ENCODE peak calls at places on chromosomes 5 and 9, in four cellular contexts. G is K562, S is HCT116, W is HepG2. K is an unnamed sample. For H3K36me3, the result is how much of the 10 kb centered on the place peaks cover.

GRCh38 chr9:14887149-14887548 is 23.1 kb downstream of the FREM1 start:
- DNase-seq in G (no peak), W (no peak), S (no peak), K (no peak)

GRCh38 chr9:18969095-18969494 is 63.9 kb downstream of the SAXO1 start:
- DNase-seq in S (no peak), G (no peak), W (no peak), K (no peak)

GRCh38 chr5:138601444-138601843 is 26.2 kb upstream of the HSPA9 start:
- DNase-seq in S (no peak), G (no peak), W (no peak), K (peak)

GRCh38 chr5:157744055-157745011 is 821 bp downstream of the LSM11 start:
- DNase-seq in W (no peak), S (no peak), G (peak), K (no peak)

GRCh38 chr5:145925353-145925752 is 11.0 kb upstream of the SH3RF2 start:
- DNase-seq in S (no peak), W (no peak), G (no peak), K (no peak)

GRCh38 chr5:93348231-93348630 is 232.8 kb downstream of the NR2F1-AS1 start:
- DNase-seq in W (no peak), S (no peak), G (no peak), K (no peak)

GRCh38 chr5:146828385-146828784 is 50.2 kb downstream of the PPP2R2B start:
- DNase-seq in S (no peak), W (no peak), G (no peak), K (no peak)

GRCh38 chr5:17154211-17154996 is 63.0 kb upstream of the BASP1 start:
- DNase-seq in S (no peak), W (no peak), G (no peak), K (peak)

GRCh38 chr9:104984994-104985393 is 57.0 kb upstream of the ABCA1 start:
- DNase-seq in G (no peak), W (no peak), S (no peak), K (no peak)

GRCh38 chr9:98007251-98007928 is 24.2 kb downstream of the ANP32B start:
- DNase-seq in W (peak), S (no peak), G (no peak), K (no peak)

GRCh38 chr5:131194725-131195124 is 24.0 kb downstream of the LYRM7 start:
- DNase-seq in G (no peak), S (no peak), W (no peak), K (no peak)

GRCh38 chr5:144812770-144813169 is 642.1 kb downstream of the KCTD16 start:
- DNase-seq in G (no peak), W (no peak), S (no peak), K (no peak)

GRCh38 chr9:93826209-93826608 is 128.9 kb downstream of the BARX1 start:
- DNase-seq in W (no peak), G (peak), S (no peak), K (no peak)

GRCh38 chr5:173735691-173736090 is 119.2 kb upstream of the BOD1 start:
- DNase-seq in S (no peak), W (no peak), G (no peak), K (no peak)

GRCh38 chr5:150703767-150704166 is 2.9 kb upstream of the RBM22 start:
- DNase-seq in S (no peak), W (no peak), G (no peak), K (no peak)

GRCh38 chr5:98585661-98586310 is 187.7 kb upstream of the RGMB start:
- DNase-seq in G (no peak), W (no peak), S (no peak), K (no peak)

GRCh38 chr5:127619908-127620479 is 28.9 kb upstream of the CTXN3 start:
- DNase-seq in G (no peak), S (no peak), W (no peak), K (no peak)
- TF ChIP-seq TCF7L2 in G (no peak), S (no peak), W (no peak), K (no peak)

GRCh38 chr5:67816456-67816855 is 399.1 kb upstream of the PIK3R1 start:
- DNase-seq in W (no peak), S (no peak), G (no peak), K (no peak)

GRCh38 chr5:67813879-67814539 is 401.5 kb upstream of the PIK3R1 start:
- DNase-seq in W (no peak), S (no peak), G (no peak), K (no peak)

GRCh38 chr5:67817652-67818051 is 397.9 kb upstream of the PIK3R1 start:
- DNase-seq in S (no peak), W (no peak), G (no peak), K (no peak)

GRCh38 chr5:67814569-67815311 is 400.8 kb upstream of the PIK3R1 start:
- DNase-seq in S (no peak), W (no peak), G (no peak), K (no peak)

GRCh38 chr5:67815455-67816391 is 399.8 kb upstream of the PIK3R1 start:
- DNase-seq in S (no peak), W (peak), G (no peak), K (no peak)
- H3K27ac ChIP-seq in S (no peak), W (peak), G (peak), K (no peak)

GRCh38 chr5:643811-644271 is 31.7 kb downstream of the CEP72 start:
- DNase-seq in G (no peak), W (no peak), S (no peak), K (no peak)
- H3K36me3 ChIP-seq in G (half or more), W (half or more), S (under half), K (under half)

GRCh38 chr5:119427052-119427451 is 25.2 kb upstream of the HSD17B4 start:
- DNase-seq in G (no peak), W (no peak), S (no peak), K (no peak)
- TF ChIP-seq TCF7L2 in G (no peak), W (no peak), S (no peak), K (no peak)

GRCh38 chr5:107670927-107671741 is at the start of gene EFNA5:
- DNase-seq in S (peak), W (no peak), G (no peak), K (no peak)
- H3K27ac ChIP-seq in S (no peak), W (no peak), G (no peak), K (peak)

GRCh38 chr9:127437497-127438264 is 13.5 kb downstream of the ZNF79 start:
- DNase-seq in S (no peak), W (no peak), G (no peak), K (no peak)

DNA sequence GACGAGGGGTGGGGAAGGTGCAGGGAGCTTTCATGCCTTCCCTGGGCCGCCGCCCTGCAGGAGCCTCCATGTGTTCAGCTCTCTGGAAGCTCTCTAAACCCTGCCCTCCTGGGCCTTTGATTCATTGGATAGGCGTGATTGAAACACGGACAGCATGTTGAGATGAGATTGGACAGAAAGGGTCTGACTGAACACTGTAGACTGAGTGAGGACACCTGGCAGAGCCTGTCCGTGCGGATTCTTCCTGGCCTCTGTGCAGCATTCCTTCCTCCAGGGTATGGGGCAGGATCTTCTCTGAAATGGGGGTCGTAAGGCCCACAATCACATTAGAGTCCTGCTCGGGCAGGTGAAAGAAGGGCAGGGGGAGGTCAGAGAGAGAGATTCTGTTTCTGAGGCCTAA is 12.8 kb downstream of the RPL12 start:
- DNase-seq in G (no peak), W (no peak), S (no peak), K (no peak)
- H3K36me3 ChIP-seq in G (half or more), W (half or more), S (under half), K (under half)

GRCh38 chr9:91421987-91422765 is 1.5 kb downstream of the NFIL3 start:
- DNase-seq in W (peak), S (no peak), G (no peak), K (no peak)
- TF ChIP-seq TCF7L2 in W (no peak), S (no peak), G (no peak), K (no peak)

GRCh38 chr9:90107864-90108263 is 503.1 kb downstream of the GADD45G start:
- DNase-seq in S (no peak), W (no peak), G (no peak), K (no peak)
- H3K27ac ChIP-seq in S (no peak), W (no peak), G (no peak), K (no peak)

DNA sequence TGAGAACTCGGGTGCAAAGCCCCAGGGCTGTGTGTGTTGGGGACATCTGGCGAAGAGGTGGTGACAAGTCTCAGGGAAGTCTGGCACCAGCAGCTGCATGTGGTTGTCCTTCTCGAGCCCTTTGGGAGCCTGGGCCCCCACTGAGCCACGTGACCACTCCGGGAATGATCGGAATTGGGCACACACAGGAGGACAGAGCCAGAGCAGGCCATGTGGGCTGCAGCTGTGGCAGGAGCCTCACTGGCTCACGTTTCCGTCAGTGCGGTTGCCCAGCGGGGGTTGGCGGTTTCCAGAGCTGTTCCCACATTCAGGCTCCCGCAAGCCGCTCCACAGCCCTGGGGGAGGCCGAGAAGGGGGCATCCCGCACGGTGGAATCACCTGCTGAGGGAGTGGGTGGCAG is 6.8 kb upstream of the CEL start:
- DNase-seq in S (no peak), G (no peak), W (no peak), K (no peak)
- H3K36me3 ChIP-seq in S (under half), G (half or more), W (half or more), K (under half)